ENCODE peak calls at places on chromosomes 13 and 19, in five cellular contexts. R is left ventricle myocardium inferior; Z is mesendoderm; U is naive thymus-derived CD4-positive, alpha-beta T cell; M is GM23248. C is an unnamed sample.
A peak's percentile ranks its signal among the peaks of the same experiment; 100 is the strongest.

GRCh38 chr13:88919970-88920628 is 1248.9 kb downstream of the SLITRK5 start:
- DNase-seq in R (no peak), M (no peak), Z (no peak), U (peak; percentile 51), C (no peak)

GRCh38 chr13:95300625-95301134 is 571 bp downstream of the ABCC4 start:
- DNase-seq in R (peak; percentile 64), U (peak; percentile 29), Z (peak; percentile 35), M (peak; percentile 65), C (peak; percentile 46)

GRCh38 chr13:23673867-23674605 is 103.8 kb downstream of the TNFRSF19 start:
- DNase-seq in R (no peak), M (peak; percentile 13), Z (no peak), U (no peak), C (no peak)

GRCh38 chr13:94731028-94731427 is 18.7 kb upstream of the SOX21 start:
- DNase-seq in U (no peak), M (no peak), Z (no peak), R (no peak), C (no peak)

GRCh38 chr19:32870154-32870573 is 597 bp upstream of the SLC7A9 start:
- DNase-seq in M (no peak), Z (peak; percentile 55), R (no peak), U (no peak), C (no peak)

GRCh38 chr19:55686311-55687050 is 11.5 kb downstream of the EPN1 start:
- DNase-seq in R (peak; percentile 10), U (no peak), M (no peak), Z (no peak), C (no peak)

GRCh38 chr19:51181913-51182419 is 39.9 kb downstream of the SIGLEC7 start:
- DNase-seq in U (no peak), M (no peak), Z (peak; percentile 50), R (no peak), C (no peak)

GRCh38 chr13:62357887-62358645 is 942.4 kb upstream of the PCDH20 start:
- DNase-seq in U (no peak), Z (peak; percentile 94), M (peak; percentile 21), R (no peak), C (peak; percentile 33)

GRCh38 chr19:926595-927043 is 784 bp downstream of the ARID3A start:
- DNase-seq in M (peak; percentile 73), U (no peak), R (peak; percentile 70), Z (peak; percentile 69), C (peak; percentile 70)

GRCh38 chr13:99956473-99957349 is 14.9 kb downstream of the ZIC5 start:
- DNase-seq in Z (peak; percentile 59), M (peak; percentile 28), U (no peak), R (no peak), C (no peak)

GRCh38 chr13:109088528-109088927 is 459.1 kb downstream of the MYO16 start:
- DNase-seq in U (no peak), R (no peak), Z (no peak), M (no peak), C (no peak)

GRCh38 chr13:109301276-109301675 is 485.1 kb downstream of the IRS2 start:
- DNase-seq in Z (no peak), R (no peak), U (no peak), M (no peak), C (no peak)

GRCh38 chr13:114148521-114148855 is 16.1 kb upstream of the RASA3 start:
- DNase-seq in M (no peak), R (no peak), Z (no peak), U (peak; percentile 97), C (peak; percentile 93)

GRCh38 chr19:47376589-47377144 is 27.6 kb downstream of the DHX34 start:
- DNase-seq in U (no peak), R (no peak), M (no peak), Z (no peak), C (no peak)

GRCh38 chr13:37277435-37278144 is 172.1 kb upstream of the CSNK1A1L start:
- DNase-seq in R (no peak), U (no peak), M (peak; percentile 70), Z (peak; percentile 15), C (no peak)

GRCh38 chr19:31825134-31826094 is 476.2 kb upstream of the TSHZ3 start:
- DNase-seq in Z (no peak), M (no peak), U (no peak), R (no peak), C (no peak)

GRCh38 chr19:56942749-56943148 is 102.2 kb upstream of the PEG3 start:
- DNase-seq in Z (peak; percentile 26), M (peak; percentile 2), U (no peak), R (peak; percentile 30), C (no peak)

GRCh38 chr19:8821748-8822241 is 10.3 kb downstream of the ZNF558 start:
- DNase-seq in M (no peak), Z (no peak), R (no peak), U (no peak), C (no peak)

DNA sequence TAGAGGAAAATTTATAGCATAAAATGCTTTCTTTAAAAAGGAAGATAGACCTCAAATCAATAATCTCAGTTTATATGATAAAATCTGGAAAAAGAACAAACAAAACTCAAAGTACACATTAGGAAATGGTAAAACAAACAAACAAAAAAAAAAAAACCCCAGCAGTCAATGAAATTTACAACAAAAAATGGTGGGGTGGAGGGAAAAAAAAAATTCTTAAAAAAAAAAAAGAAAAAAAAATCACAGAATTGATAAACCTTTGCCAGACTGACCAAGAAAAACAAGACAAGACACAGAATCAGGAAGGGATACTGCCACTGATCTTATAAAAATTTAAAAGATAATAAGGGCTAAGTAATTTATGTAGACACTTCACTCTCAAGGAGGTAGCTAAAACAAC is 11.2 kb downstream of the TUBGCP3 start:
- DNase-seq in U (no peak), M (no peak), Z (no peak), R (no peak), C (no peak)
- H3K4me1 ChIP-seq in U (peaks cover 15% of the 10 kb centered on the region), M (peaks cover 11% of the 10 kb centered on the region), Z (no peaks in the 10 kb centered on the region), R (peaks cover 47% of the 10 kb centered on the region), C (peaks cover 21% of the 10 kb centered on the region)

DNA sequence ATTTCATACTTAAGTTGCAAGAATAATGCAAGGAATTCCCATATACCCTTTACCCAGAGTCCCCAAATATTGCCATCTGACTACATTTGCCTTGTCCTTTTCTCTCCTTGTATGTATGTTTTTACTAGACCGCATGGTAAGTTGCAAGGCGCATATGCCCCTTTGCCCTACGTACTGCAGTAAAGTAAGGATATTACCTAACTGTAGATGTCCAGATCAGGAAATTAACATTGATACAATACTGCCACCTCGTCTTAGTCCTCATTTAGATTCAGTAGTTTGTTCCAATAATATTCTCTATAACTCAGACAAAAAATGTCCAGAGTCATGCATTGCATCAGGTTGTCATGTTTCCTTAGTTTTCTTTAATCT is 9.3 kb downstream of the SAFB start:
- DNase-seq in U (no peak), Z (no peak), R (no peak), M (no peak), C (no peak)
- H3K4me1 ChIP-seq in U (peaks cover 36% of the 10 kb centered on the region), Z (no peaks in the 10 kb centered on the region), R (peaks cover 95% of the 10 kb centered on the region), M (peaks cover 30% of the 10 kb centered on the region), C (peaks cover 19% of the 10 kb centered on the region)

GRCh38 chr13:35990196-35990595 is 141.0 kb downstream of the DCLK1 start:
- DNase-seq in Z (peak; percentile 37), U (no peak), M (no peak), R (no peak), C (no peak)

GRCh38 chr13:35992964-35993363 is 138.2 kb downstream of the DCLK1 start:
- DNase-seq in Z (no peak), R (no peak), M (peak; percentile 20), U (no peak), C (no peak)

GRCh38 chr13:35995136-35995535 is 136.0 kb downstream of the DCLK1 start:
- DNase-seq in U (no peak), R (no peak), Z (no peak), M (peak; percentile 57), C (no peak)

GRCh38 chr13:35996360-35996759 is 134.8 kb downstream of the DCLK1 start:
- DNase-seq in U (no peak), M (no peak), R (no peak), Z (no peak), C (no peak)

DNA sequence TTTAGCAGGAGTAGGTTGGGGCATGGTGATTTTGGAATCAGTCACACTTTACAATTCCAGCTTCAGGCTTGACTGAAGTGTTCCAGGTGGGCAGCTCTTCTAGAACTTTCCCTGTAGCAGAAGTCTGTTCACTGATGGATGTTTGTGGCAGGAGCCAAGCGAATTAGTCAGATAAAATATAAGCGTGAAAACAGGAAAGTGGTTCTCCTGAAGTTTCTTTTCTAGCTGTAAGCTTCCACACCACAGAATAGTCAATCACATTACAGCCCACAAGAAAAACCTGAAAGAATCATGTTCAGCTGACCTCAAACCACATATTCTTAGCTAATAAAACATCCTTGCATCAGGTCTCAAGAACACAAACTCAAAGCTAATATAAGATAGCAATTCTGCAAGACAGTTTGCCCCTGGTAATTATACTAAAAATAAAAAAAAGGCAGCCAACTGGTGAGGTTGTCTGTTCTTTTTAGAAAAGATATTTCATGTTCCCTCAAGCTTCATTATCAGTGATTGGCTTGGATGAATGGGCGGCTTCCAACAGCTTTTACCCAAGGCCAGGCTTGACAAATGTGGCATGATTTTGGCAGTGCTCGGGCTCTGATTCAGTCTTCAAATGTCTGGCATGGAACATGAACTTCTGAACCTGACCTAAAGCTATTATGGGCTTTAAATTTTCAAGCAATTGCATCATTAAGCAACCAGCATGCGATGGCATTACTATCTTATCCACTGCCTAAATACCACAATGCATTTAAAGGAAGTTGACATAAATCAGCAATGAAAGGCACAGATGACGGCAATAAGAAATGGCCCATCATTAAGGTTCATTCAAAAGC is 136.8 kb downstream of the DCLK1 start:
- DNase-seq in U (no peak), M (peak; percentile 88), Z (peak; percentile 5), R (peak; percentile 45), C (no peak)
- H3K4me1 ChIP-seq in U (no peaks in the 10 kb centered on the region), M (peaks cover 29% of the 10 kb centered on the region), Z (no peaks in the 10 kb centered on the region), R (peaks cover 36% of the 10 kb centered on the region), C (no peaks in the 10 kb centered on the region)

DNA sequence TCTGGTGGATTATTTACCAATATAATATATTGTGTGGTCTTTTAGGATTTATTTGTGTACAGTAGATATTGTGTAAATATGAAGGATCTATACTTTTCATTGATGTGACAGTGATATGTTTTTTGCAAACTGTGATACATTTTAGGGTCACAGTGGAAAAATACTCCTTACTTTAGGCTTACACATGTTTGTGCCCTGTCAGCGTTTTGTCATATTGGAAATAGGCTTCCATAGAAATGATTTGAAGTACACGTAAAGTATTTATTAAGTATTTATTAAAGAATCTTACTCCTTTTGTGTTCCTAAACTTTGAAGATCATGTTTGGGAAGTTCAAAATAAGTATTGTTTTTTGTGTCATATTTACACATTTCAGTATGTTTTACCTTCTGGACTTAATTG is 5.0 kb downstream of the ZNF808 start:
- DNase-seq in U (no peak), R (no peak), M (no peak), Z (no peak), C (no peak)
- H3K4me1 ChIP-seq in U (peaks cover 12% of the 10 kb centered on the region), R (peaks cover 62% of the 10 kb centered on the region), M (no peaks in the 10 kb centered on the region), Z (no peaks in the 10 kb centered on the region), C (no peaks in the 10 kb centered on the region)

GRCh38 chr19:2456301-2456570 is 523 bp downstream of the LMNB2 start:
- DNase-seq in M (no peak), R (no peak), U (no peak), Z (no peak), C (no peak)
- H3K4me1 ChIP-seq in M (no peaks in the 10 kb centered on the region), R (peaks cover 22% of the 10 kb centered on the region), U (peaks cover 18% of the 10 kb centered on the region), Z (no peaks in the 10 kb centered on the region), C (peaks cover 10% of the 10 kb centered on the region)

DNA sequence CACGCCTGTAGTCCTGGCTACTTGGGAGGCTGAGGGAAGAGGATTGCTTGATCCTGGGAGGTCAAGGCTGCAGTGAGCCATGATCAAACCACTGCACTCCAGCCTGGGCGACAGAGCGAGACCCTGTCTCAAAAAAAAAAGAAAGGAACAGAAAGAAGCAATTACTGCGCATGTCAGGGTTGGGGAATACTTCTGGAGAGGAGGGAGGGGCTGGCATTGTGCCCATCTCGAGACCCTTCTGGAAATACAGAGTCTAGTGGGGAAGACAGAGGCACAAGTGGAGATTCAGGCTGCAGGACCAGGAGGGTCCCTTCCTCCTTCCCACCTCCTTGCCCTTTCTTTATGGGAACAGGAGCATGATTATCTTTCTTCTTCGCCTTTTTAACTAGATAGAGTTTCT is 30.8 kb downstream of the PRR22 start:
- DNase-seq in U (no peak), M (no peak), R (no peak), Z (no peak), C (no peak)
- H3K4me1 ChIP-seq in U (no peaks in the 10 kb centered on the region), M (no peaks in the 10 kb centered on the region), R (no peaks in the 10 kb centered on the region), Z (no peaks in the 10 kb centered on the region), C (no peaks in the 10 kb centered on the region)